ENCODE peak calls at places on chromosome 16, in five cellular contexts. H is GM23248; A is naive thymus-derived CD4-positive, alpha-beta T cell; W is ascending aorta; Z is lung. X is an unnamed sample.

GRCh38 chr16:13961099-13961811 is 41.3 kb downstream of the ERCC4 start:
- DNase-seq in H (peak; percentile 7), A (no peak), W (no peak), Z (no peak), X (no peak)

GRCh38 chr16:87806246-87806607 is 40.4 kb upstream of the KLHDC4 start:
- DNase-seq in H (peak; percentile 54), A (no peak), W (no peak), Z (no peak), X (no peak)

GRCh38 chr16:47278571-47278970 is 134.8 kb upstream of the NETO2 start:
- DNase-seq in H (no peak), A (no peak), W (no peak), Z (no peak), X (no peak)

GRCh38 chr16:50296807-50297206 is 30.5 kb downstream of the ADCY7 start:
- DNase-seq in H (no peak), A (no peak), W (no peak), Z (no peak), X (no peak)

GRCh38 chr16:85248857-85249256 is 136.6 kb upstream of the CIBAR2 start:
- DNase-seq in H (no peak), A (no peak), W (no peak), Z (no peak), X (no peak)

GRCh38 chr16:77794586-77794985 is 6.2 kb downstream of the VAT1L start:
- DNase-seq in H (peak; percentile 89), A (no peak), W (no peak), Z (no peak), X (no peak)

GRCh38 chr16:4613636-4614570 is 785 bp downstream of the UBALD1 start:
- DNase-seq in H (peak; percentile 72), A (peak; percentile 25), W (no peak), Z (no peak), X (peak; percentile 45)

GRCh38 chr16:3748307-3748706 is 31.0 kb upstream of the TRAP1 start:
- DNase-seq in H (no peak), A (no peak), W (peak; percentile 57), Z (no peak), X (no peak)

GRCh38 chr16:88868974-88869672 is 2.7 kb upstream of the PABPN1L start:
- DNase-seq in H (no peak), A (no peak), W (no peak), Z (no peak), X (no peak)

GRCh38 chr16:62642677-62643076 is 606.4 kb upstream of the CDH8 start:
- DNase-seq in H (no peak), A (no peak), W (no peak), Z (no peak), X (no peak)

GRCh38 chr16:65770752-65771151 is 595.7 kb upstream of the CDH5 start:
- DNase-seq in H (no peak), A (no peak), W (no peak), Z (no peak), X (no peak)
- H3K9me3 ChIP-seq in H (no peaks in the 10 kb centered on the region), A (no peaks in the 10 kb centered on the region), W (no peaks in the 10 kb centered on the region), Z (peaks cover 2% of the 10 kb centered on the region), X (no peaks in the 10 kb centered on the region)

GRCh38 chr16:35180970-35181369 is 1721.6 kb downstream of the TP53TG3F start:
- DNase-seq in H (no peak), A (no peak), W (no peak), Z (no peak), X (no peak)

GRCh38 chr16:35184356-35184870 is 1725.0 kb downstream of the TP53TG3F start:
- DNase-seq in H (no peak), A (no peak), W (no peak), Z (no peak), X (no peak)

GRCh38 chr16:35182943-35183550 is 1723.6 kb downstream of the TP53TG3F start:
- DNase-seq in H (no peak), A (no peak), W (no peak), Z (no peak), X (no peak)

GRCh38 chr16:35181422-35182030 is 1722.1 kb downstream of the TP53TG3F start:
- DNase-seq in H (no peak), A (no peak), W (no peak), Z (no peak), X (no peak)

GRCh38 chr16:35182043-35182677 is 1722.7 kb downstream of the TP53TG3F start:
- DNase-seq in H (no peak), A (no peak), W (no peak), Z (no peak), X (no peak)
- H3K9me3 ChIP-seq in H (no peaks in the 10 kb centered on the region), A (no peaks in the 10 kb centered on the region), W (no peaks in the 10 kb centered on the region), Z (peaks cover 19% of the 10 kb centered on the region), X (peaks cover 8% of the 10 kb centered on the region)

GRCh38 chr16:10338426-10338825 is 47.4 kb upstream of the ATF7IP2 start:
- DNase-seq in H (no peak), A (no peak), W (no peak), Z (no peak), X (peak; percentile 26)

GRCh38 chr16:10345629-10346028 is 40.2 kb upstream of the ATF7IP2 start:
- DNase-seq in H (no peak), A (no peak), W (no peak), Z (no peak), X (no peak)

GRCh38 chr16:10339777-10340752 is 45.8 kb upstream of the ATF7IP2 start:
- DNase-seq in H (no peak), A (no peak), W (no peak), Z (no peak), X (peak; percentile 23)

GRCh38 chr16:10343124-10343760 is 42.6 kb upstream of the ATF7IP2 start:
- DNase-seq in H (no peak), A (no peak), W (no peak), Z (no peak), X (no peak)
- H3K9me3 ChIP-seq in H (no peaks in the 10 kb centered on the region), A (no peaks in the 10 kb centered on the region), W (peaks cover 27% of the 10 kb centered on the region), Z (peaks cover 17% of the 10 kb centered on the region), X (peaks cover 47% of the 10 kb centered on the region)

DNA sequence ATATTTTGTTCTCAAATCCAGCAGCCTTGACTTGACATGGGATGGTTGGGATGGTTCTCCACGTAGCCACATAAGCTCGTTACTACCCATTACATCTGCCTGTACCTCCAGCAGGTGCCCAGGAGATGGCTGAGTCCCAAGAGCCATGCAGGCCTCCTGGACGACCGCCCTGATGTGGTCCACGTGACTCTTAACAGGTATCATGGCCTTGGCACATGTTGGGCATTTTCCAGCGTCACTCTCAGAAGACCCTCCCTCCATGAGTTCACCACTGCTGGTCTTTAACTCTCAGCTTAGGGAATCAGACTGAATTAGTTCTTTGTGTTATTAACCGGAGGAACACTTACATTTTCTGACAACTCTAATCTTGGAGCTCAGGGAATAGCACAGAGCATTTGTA is 161.5 kb downstream of the CDH13 start:
- DNase-seq in H (no peak), A (no peak), W (no peak), Z (no peak), X (no peak)
- H3K9me3 ChIP-seq in H (no peaks in the 10 kb centered on the region), A (no peaks in the 10 kb centered on the region), W (no peaks in the 10 kb centered on the region), Z (peaks cover 4% of the 10 kb centered on the region), X (no peaks in the 10 kb centered on the region)

DNA sequence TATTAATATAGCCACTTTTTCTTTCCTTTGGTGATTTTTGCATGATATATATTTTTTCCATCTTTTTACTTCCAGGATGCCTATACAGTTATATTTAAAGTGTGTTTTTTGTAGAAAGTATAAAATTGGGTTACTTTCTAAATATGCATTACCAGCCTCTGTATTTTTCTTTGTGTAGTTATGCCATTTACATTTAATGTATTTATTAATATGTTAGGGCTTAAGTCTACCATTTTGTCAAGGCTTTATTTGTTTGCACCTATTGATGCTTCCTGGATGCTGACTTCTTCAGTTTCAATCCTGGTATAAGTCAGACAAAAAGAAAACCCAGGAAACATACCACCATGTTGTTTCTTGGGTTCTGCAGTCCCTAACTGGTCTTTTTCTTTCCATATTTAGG is 911.1 kb upstream of the GOT2 start:
- DNase-seq in H (no peak), A (no peak), W (no peak), Z (no peak), X (no peak)
- H3K9me3 ChIP-seq in H (peaks cover 3% of the 10 kb centered on the region), A (no peaks in the 10 kb centered on the region), W (no peaks in the 10 kb centered on the region), Z (peaks cover 6% of the 10 kb centered on the region), X (no peaks in the 10 kb centered on the region)

DNA sequence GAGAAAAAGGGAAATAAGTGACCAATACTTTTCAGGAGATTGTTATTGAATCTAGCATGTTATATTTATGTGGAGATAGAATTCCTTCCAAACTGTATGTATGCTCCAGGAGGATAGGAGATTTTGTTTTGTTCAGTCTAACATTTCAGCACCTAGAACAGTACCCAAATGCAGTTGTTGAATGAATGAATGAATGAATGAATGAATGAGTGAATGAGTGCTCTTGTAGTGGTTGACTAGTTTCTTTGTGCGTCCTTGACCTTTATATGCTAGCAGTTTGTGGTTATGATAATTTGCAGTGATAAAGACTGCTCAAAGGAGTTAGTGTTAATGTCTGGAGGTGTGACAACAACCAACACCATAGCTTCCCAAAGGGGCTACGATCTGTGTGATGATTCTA is 663.5 kb upstream of the GOT2 start:
- DNase-seq in H (no peak), A (no peak), W (no peak), Z (no peak), X (no peak)
- H3K9me3 ChIP-seq in H (no peaks in the 10 kb centered on the region), A (no peaks in the 10 kb centered on the region), W (no peaks in the 10 kb centered on the region), Z (no peaks in the 10 kb centered on the region), X (no peaks in the 10 kb centered on the region)

GRCh38 chr16:16075463-16076399 is 126.3 kb downstream of the ABCC1 start:
- DNase-seq in H (no peak), A (no peak), W (peak; percentile 83), Z (peak; percentile 69), X (no peak)
- H3K9me3 ChIP-seq in H (no peaks in the 10 kb centered on the region), A (no peaks in the 10 kb centered on the region), W (no peaks in the 10 kb centered on the region), Z (no peaks in the 10 kb centered on the region), X (no peaks in the 10 kb centered on the region)

DNA sequence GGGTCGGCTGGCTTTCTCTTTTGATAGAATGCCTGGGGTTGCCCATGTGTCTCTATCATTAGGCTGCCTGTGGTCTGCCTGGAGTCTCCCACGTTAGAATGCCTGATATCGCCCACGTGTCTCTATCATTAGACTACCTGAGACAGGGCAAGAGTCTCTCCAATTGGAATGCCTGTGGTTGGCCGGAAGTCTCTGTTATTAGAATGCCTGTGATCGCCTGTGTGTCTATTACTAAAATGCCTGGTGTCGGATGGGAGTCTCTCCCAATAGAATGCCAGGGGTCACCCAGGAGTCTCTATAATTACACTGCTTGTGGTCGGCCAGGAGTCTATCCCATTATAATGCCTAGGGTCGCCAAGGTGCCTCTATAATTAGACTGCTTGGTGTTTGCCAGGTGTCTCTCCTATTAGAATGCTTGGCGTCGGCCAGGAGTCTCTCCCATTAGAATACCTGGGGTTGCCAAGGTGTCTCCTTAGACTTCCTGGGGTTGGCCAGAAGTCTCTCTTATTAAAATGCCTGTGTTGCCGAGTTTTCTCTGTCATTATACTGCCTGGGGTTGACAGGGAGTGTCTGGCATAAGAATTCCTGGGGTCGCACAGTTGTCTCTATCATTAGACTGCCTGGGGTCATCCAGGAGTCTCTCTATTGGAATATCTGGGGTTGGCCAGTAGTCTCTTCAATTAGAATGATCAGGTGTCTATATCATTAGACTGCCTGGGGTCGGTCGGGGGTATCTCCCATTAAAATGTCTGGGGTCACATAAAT is 2272.8 kb downstream of the TP53TG3F start:
- DNase-seq in H (no peak), A (no peak), W (peak; percentile 13), Z (no peak), X (no peak)
- H3K9me3 ChIP-seq in H (no peaks in the 10 kb centered on the region), A (no peaks in the 10 kb centered on the region), W (no peaks in the 10 kb centered on the region), Z (peaks cover 19% of the 10 kb centered on the region), X (peaks cover 14% of the 10 kb centered on the region)

GRCh38 chr16:68577352-68577853 is 38.3 kb downstream of the ZFP90 start:
- DNase-seq in H (no peak), A (no peak), W (no peak), Z (no peak), X (no peak)

GRCh38 chr16:68575082-68575481 is 36.0 kb downstream of the ZFP90 start:
- DNase-seq in H (no peak), A (no peak), W (no peak), Z (no peak), X (no peak)

GRCh38 chr16:68574479-68574878 is 35.4 kb downstream of the ZFP90 start:
- DNase-seq in H (no peak), A (no peak), W (no peak), Z (no peak), X (no peak)
- H3K9me3 ChIP-seq in H (peaks cover 4% of the 10 kb centered on the region), A (no peaks in the 10 kb centered on the region), W (peaks cover 99% of the 10 kb centered on the region), Z (peaks cover 41% of the 10 kb centered on the region), X (peaks cover 53% of the 10 kb centered on the region)